ENCODE peak calls at places on chromosome 20, in four cellular contexts. Q is heart right ventricle, G is tibial nerve, D is colonic mucosa. K is an unnamed sample. For H3K4me1, the result is how much of the 10 kb centered on the place peaks cover.

GRCh38 chr20:51447097-51447764 is 95.3 kb downstream of the NFATC2 start:
- DNase-seq in Q (peak), G (peak), D (peak), K (no peak)

GRCh38 chr20:26169506-26169905 is 472.9 kb upstream of the ZNF337 start:
- DNase-seq in Q (no peak), G (no peak), D (no peak), K (no peak)

GRCh38 chr20:59783020-59784010 is 150.1 kb downstream of the SYCP2 start:
- DNase-seq in Q (peak), G (no peak), D (peak), K (peak)

GRCh38 chr20:60167840-60168239 is 209.6 kb downstream of the CDH26 start:
- DNase-seq in Q (no peak), G (no peak), D (no peak), K (no peak)

GRCh38 chr20:24106155-24106800 is 117.7 kb upstream of the GGTLC1 start:
- DNase-seq in Q (no peak), G (no peak), D (no peak), K (no peak)

GRCh38 chr20:45339084-45339483 is 9.1 kb downstream of the SDC4 start:
- DNase-seq in Q (no peak), G (no peak), D (peak), K (no peak)

GRCh38 chr20:16759161-16759523 is 11.0 kb downstream of the OTOR start:
- DNase-seq in Q (no peak), G (no peak), D (no peak), K (no peak)

GRCh38 chr20:52035977-52036376 is 155.6 kb downstream of the ZFP64 start:
- DNase-seq in Q (no peak), G (no peak), D (no peak), K (no peak)

GRCh38 chr20:25296094-25297093 is 48.5 kb downstream of the PYGB start:
- DNase-seq in Q (no peak), G (no peak), D (no peak), K (peak)

GRCh38 chr20:48694466-48694865 is 133.3 kb downstream of the PREX1 start:
- DNase-seq in Q (no peak), G (no peak), D (no peak), K (no peak)

GRCh38 chr20:13786143-13786828 is 1.5 kb downstream of the NDUFAF5 start:
- DNase-seq in Q (no peak), G (no peak), D (no peak), K (no peak)

GRCh38 chr20:13784271-13784892 is 337 bp downstream of the ESF1 start:
- DNase-seq in Q (no peak), G (no peak), D (no peak), K (no peak)

GRCh38 chr20:13784893-13785715 is at the start of the genes ESF1 and NDUFAF5:
- DNase-seq in Q (peak), G (peak), D (peak), K (peak)

GRCh38 chr20:13778827-13779226 is 5.9 kb downstream of the ESF1 start:
- DNase-seq in Q (no peak), G (no peak), D (no peak), K (no peak)

GRCh38 chr20:13783528-13783927 is 1.2 kb downstream of the ESF1 start:
- DNase-seq in Q (no peak), G (no peak), D (no peak), K (no peak)
- H3K4me3 ChIP-seq in Q (no peak), G (peak), D (no peak), K (peak)

GRCh38 chr20:50434653-50435396 is 75.4 kb upstream of the PTPN1 start:
- DNase-seq in Q (no peak), G (no peak), D (no peak), K (peak)

GRCh38 chr20:50436696-50437095 is 73.5 kb upstream of the PTPN1 start:
- DNase-seq in Q (no peak), G (no peak), D (no peak), K (no peak)

GRCh38 chr20:50435397-50436051 is 74.7 kb upstream of the PTPN1 start:
- DNase-seq in Q (no peak), G (no peak), D (no peak), K (peak)

GRCh38 chr20:50434321-50434652 is 75.9 kb upstream of the PTPN1 start:
- DNase-seq in Q (no peak), G (no peak), D (no peak), K (no peak)

GRCh38 chr20:50436052-50436656 is 74.0 kb upstream of the PTPN1 start:
- DNase-seq in Q (no peak), G (no peak), D (no peak), K (no peak)
- H3K4me1 ChIP-seq in Q (under half), G (under half), D (under half), K (under half)

GRCh38 chr20:46894971-46895905 is 595 bp downstream of the EYA2 start:
- DNase-seq in Q (no peak), G (no peak), D (peak), K (peak)

GRCh38 chr20:46895906-46896242 is 1.2 kb downstream of the EYA2 start:
- DNase-seq in Q (no peak), G (no peak), D (no peak), K (no peak)

GRCh38 chr20:46899619-46900018 is 5.0 kb downstream of the EYA2 start:
- DNase-seq in Q (no peak), G (no peak), D (no peak), K (no peak)

GRCh38 chr20:46898433-46898832 is 3.8 kb downstream of the EYA2 start:
- DNase-seq in Q (no peak), G (no peak), D (no peak), K (peak)

GRCh38 chr20:46897471-46897870 is 2.8 kb downstream of the EYA2 start:
- DNase-seq in Q (no peak), G (no peak), D (no peak), K (peak)
- H3K4me3 ChIP-seq in Q (no peak), G (peak), D (no peak), K (peak)

DNA sequence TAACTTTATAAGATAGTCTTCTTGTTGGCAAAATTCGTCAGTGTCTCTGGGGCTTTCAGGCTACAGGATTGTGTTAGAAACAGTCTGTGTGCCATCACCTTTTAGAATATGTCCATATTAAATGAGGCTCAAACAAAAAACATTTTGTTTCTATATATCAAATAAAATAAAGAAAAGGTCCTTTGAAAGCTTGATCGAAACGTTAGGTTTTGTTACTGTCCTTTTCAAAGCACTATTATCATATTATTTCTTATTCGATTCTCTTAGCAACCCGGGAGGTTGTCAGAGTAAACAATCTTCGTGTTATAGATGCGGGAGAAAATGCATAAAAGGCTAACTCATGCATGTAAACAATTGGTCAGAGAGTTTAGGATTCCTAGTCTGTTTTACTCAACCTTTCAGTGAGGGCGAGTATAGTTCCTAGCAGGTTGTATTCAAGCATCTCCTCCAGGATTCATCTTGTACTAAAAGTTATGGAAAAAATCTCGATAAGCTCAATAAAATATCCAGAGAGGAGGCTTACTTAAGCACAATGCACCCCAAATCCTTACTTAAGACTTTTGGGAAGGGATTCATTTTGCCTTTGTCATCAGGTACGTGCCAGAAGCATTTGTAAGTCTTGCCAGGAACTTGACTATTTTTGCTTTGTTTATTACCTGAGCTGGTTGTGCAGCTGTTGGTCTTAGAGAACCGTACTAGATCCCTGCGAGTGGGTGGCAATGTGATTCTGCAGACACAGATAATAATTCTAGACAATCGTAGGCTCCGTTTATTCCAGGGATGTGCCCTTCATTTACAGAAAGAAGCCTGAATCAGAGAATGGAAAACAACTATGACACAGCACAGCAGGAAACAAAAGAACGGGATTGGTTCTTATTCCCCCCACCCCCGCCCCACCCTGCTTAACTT is 159.6 kb upstream of the ZNF217 start:
- DNase-seq in Q (no peak), G (no peak), D (no peak), K (no peak)
- H3K4me1 ChIP-seq in Q (under half), G (under half), D (under half), K (under half)

GRCh38 chr20:63217706-63218105 is 1.8 kb upstream of the YTHDF1 start:
- DNase-seq in Q (no peak), G (no peak), D (no peak), K (no peak)

GRCh38 chr20:63218701-63219446 is 2.9 kb upstream of the YTHDF1 start:
- DNase-seq in Q (no peak), G (no peak), D (no peak), K (no peak)

GRCh38 chr20:63215101-63216040 is 560 bp downstream of the YTHDF1 start:
- DNase-seq in Q (no peak), G (no peak), D (peak), K (peak)

GRCh38 chr20:63216041-63216848 is at the start of gene YTHDF1:
- DNase-seq in Q (peak), G (peak), D (peak), K (peak)

GRCh38 chr20:63216849-63217471 is 1.0 kb upstream of the YTHDF1 start:
- DNase-seq in Q (no peak), G (no peak), D (no peak), K (peak)
- H3K4me3 ChIP-seq in Q (peak), G (peak), D (peak), K (peak)

DNA sequence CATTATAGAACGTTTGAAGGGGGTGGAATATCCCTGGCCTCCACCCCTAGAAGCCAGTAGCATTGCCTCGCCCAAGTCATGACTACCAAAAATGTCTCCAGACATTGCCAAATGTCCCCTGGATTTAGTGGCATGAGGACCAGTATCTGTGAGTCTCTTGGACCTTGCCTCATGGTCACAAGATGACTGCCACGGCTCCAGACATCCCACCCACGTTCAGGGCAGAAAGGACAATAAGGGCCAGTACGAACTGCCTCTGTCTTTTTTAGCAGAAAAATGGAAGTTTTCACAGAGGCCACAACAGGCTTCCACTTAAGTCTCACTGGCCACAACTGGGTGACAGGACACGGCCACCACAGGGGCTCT is 5.4 kb downstream of the RBM38 start:
- DNase-seq in Q (no peak), G (no peak), D (no peak), K (no peak)
- H3K4me1 ChIP-seq in Q (half or more), G (half or more), D (under half), K (under half)

K was measured in endodermal cell.